ENCODE peak calls at places on chromosomes 13 and 19, in seven cellular contexts. X is T-cell; C is nephron progenitor cell; E is stimulated activated CD8-positive, alpha-beta memory T cell treated with anti-CD3 and anti-CD28 coated beads, Interleukin-7, amount 100 ng/mL, for 4 hours; F is mesendoderm; O is ovary; A is naive thymus-derived CD8-positive, alpha-beta T cell. S is an unnamed sample.

GRCh38 chr19:2933490-2933910 is 11.3 kb downstream of the ZNF77 start:
- DNase-seq in A (no peak), O (no peak), E (no peak), C (no peak), F (peak; percentile 18), X (no peak), S (no peak)

GRCh38 chr19:31461814-31462539 is 112.7 kb upstream of the TSHZ3 start:
- DNase-seq in O (no peak), E (no peak), X (no peak), A (no peak), C (no peak), F (peak; percentile 22), S (no peak)

GRCh38 chr19:4267101-4267900 is 11.8 kb upstream of the SHD start:
- DNase-seq in C (peak; percentile 80), O (peak; percentile 65), A (peak; percentile 58), F (peak; percentile 92), E (peak; percentile 30), X (peak; percentile 51), S (no peak)

GRCh38 chr19:6278740-6279619 is 795 bp downstream of the MLLT1 start:
- DNase-seq in X (no peak), O (peak; percentile 67), A (peak; percentile 28), F (no peak), C (no peak), E (no peak), S (no peak)

GRCh38 chr13:26184791-26185250 is 37.3 kb downstream of the RNF6 start:
- DNase-seq in O (peak; percentile 61), C (peak; percentile 58), F (peak; percentile 66), A (peak; percentile 67), X (peak; percentile 67), E (peak; percentile 51), S (peak; percentile 66)

GRCh38 chr13:31172001-31172400 is 10.3 kb upstream of the HSPH1 start:
- DNase-seq in X (no peak), A (no peak), O (no peak), F (no peak), C (no peak), E (no peak), S (no peak)

GRCh38 chr13:109700176-109700575 is 86.2 kb downstream of the IRS2 start:
- DNase-seq in C (peak; percentile 29), A (no peak), E (no peak), O (peak; percentile 67), F (peak; percentile 58), X (no peak), S (peak; percentile 80)

GRCh38 chr19:48351341-48351752 is 12.4 kb downstream of the TMEM143 start:
- DNase-seq in X (peak; percentile 70), E (peak; percentile 56), O (peak; percentile 60), F (peak; percentile 80), A (peak; percentile 68), C (peak; percentile 81), S (peak; percentile 39)

GRCh38 chr13:51844862-51845573 is at the start of gene TMEM272:
- DNase-seq in F (peak; percentile 67), X (peak; percentile 36), C (peak; percentile 79), A (peak; percentile 47), E (peak; percentile 34), O (peak; percentile 68), S (peak; percentile 33)

GRCh38 chr13:45292176-45292575 is 48.8 kb downstream of the TPT1 start:
- DNase-seq in F (no peak), X (no peak), C (no peak), E (no peak), O (no peak), A (no peak), S (no peak)

GRCh38 chr19:51784922-51785690 is 9.9 kb upstream of the FPR3 start:
- DNase-seq in E (peak; percentile 16), A (no peak), X (no peak), O (no peak), F (no peak), C (no peak), S (no peak)

GRCh38 chr19:55149078-55150003 is at the start of gene TNNT1:
- DNase-seq in X (no peak), F (peak; percentile 86), E (no peak), O (no peak), C (peak; percentile 56), A (no peak), S (no peak)

GRCh38 chr13:29511980-29512379 is 83.5 kb downstream of the SLC7A1 start:
- DNase-seq in A (no peak), C (no peak), F (no peak), X (no peak), E (no peak), O (peak; percentile 40), S (no peak)

GRCh38 chr13:80235131-80235530 is 105.8 kb downstream of the SPRY2 start:
- DNase-seq in F (no peak), O (no peak), A (no peak), X (no peak), E (no peak), C (peak; percentile 12), S (peak; percentile 44)

GRCh38 chr19:56765107-56765506 is 75.4 kb downstream of the PEG3 start:
- DNase-seq in O (peak; percentile 86), E (no peak), A (no peak), C (no peak), F (peak; percentile 64), X (peak; percentile 24), S (no peak)

GRCh38 chr19:17751103-17751911 is at the start of gene FCHO1:
- DNase-seq in E (peak; percentile 89), F (no peak), X (peak; percentile 85), C (no peak), A (peak; percentile 84), O (no peak), S (no peak)

GRCh38 chr13:84946144-84946543 is 853.1 kb downstream of the SLITRK6 start:
- DNase-seq in E (no peak), X (no peak), O (no peak), A (no peak), F (no peak), C (no peak), S (no peak)

GRCh38 chr19:45355910-45356309 is 14.5 kb downstream of the ERCC2 start:
- DNase-seq in F (no peak), C (no peak), A (no peak), O (no peak), X (no peak), E (no peak), S (no peak)

GRCh38 chr19:32233885-32234284 is 111.5 kb upstream of the ZNF507 start:
- DNase-seq in O (no peak), E (no peak), X (no peak), C (no peak), F (no peak), A (no peak), S (no peak)

GRCh38 chr19:11445141-11445540 is 9.7 kb downstream of the PRKCSH start:
- DNase-seq in A (no peak), C (no peak), F (no peak), E (no peak), O (no peak), X (no peak), S (no peak)

GRCh38 chr13:52600666-52601065 is 41.6 kb upstream of the HNRNPA1L2 start:
- DNase-seq in C (no peak), A (no peak), O (no peak), F (no peak), X (no peak), E (no peak), S (no peak)

GRCh38 chr19:3176715-3177501 is 1.7 kb upstream of the S1PR4 start:
- DNase-seq in C (no peak), F (peak; percentile 49), X (peak; percentile 53), E (peak; percentile 68), O (no peak), A (peak; percentile 53), S (no peak)

GRCh38 chr19:57664269-57665127 is 4.2 kb upstream of the ZSCAN4 start:
- DNase-seq in F (peak; percentile 59), A (no peak), O (peak; percentile 65), C (peak; percentile 82), E (no peak), X (no peak), S (no peak)

GRCh38 chr13:79645569-79645968 is 164.6 kb downstream of the NDFIP2 start:
- DNase-seq in E (no peak), F (no peak), X (no peak), C (no peak), O (no peak), A (no peak), S (peak; percentile 41)

GRCh38 chr13:58025821-58026220 is 394.3 kb downstream of the PCDH17 start:
- DNase-seq in X (no peak), O (no peak), F (peak; percentile 46), E (no peak), A (no peak), C (no peak), S (no peak)

GRCh38 chr13:20843177-20843576 is 59.4 kb downstream of the XPO4 start:
- DNase-seq in X (no peak), O (no peak), E (no peak), C (no peak), F (no peak), A (no peak), S (no peak)

GRCh38 chr13:52158629-52159158 is 703 bp downstream of the NEK3 start:
- DNase-seq in F (peak; percentile 31), O (no peak), C (no peak), X (no peak), E (no peak), A (no peak), S (no peak)

GRCh38 chr13:24148414-24149305 is 11.9 kb upstream of the SPATA13 start:
- DNase-seq in O (no peak), C (no peak), A (no peak), X (no peak), E (no peak), F (peak; percentile 99), S (no peak)

GRCh38 chr13:114134111-114134943 is 1.9 kb upstream of the RASA3 start:
- DNase-seq in F (no peak), O (no peak), X (no peak), E (no peak), C (peak; percentile 56), A (no peak), S (no peak)

GRCh38 chr19:6626764-6627163 is 35.8 kb upstream of the CD70 start:
- DNase-seq in A (no peak), C (no peak), F (peak; percentile 5), O (no peak), E (no peak), X (no peak), S (no peak)

GRCh38 chr13:113415032-113415431 is 38.3 kb downstream of the ADPRHL1 start:
- DNase-seq in O (no peak), F (no peak), A (no peak), E (no peak), C (no peak), X (no peak), S (no peak)

GRCh38 chr13:79448413-79448812 is 32.5 kb upstream of the NDFIP2 start:
- DNase-seq in C (no peak), A (no peak), X (no peak), E (no peak), O (no peak), F (peak; percentile 32), S (no peak)

GRCh38 chr19:29926801-29927200 is 15.2 kb upstream of the URI1 start:
- DNase-seq in O (no peak), X (no peak), C (no peak), F (no peak), A (no peak), E (no peak), S (no peak)

GRCh38 chr13:30292325-30292724 is 15.0 kb downstream of the KATNAL1 start:
- DNase-seq in C (no peak), F (no peak), X (no peak), O (no peak), A (no peak), E (no peak), S (no peak)

GRCh38 chr19:15454371-15454800 is 4.6 kb upstream of the WIZ start:
- DNase-seq in C (no peak), F (no peak), O (peak; percentile 55), E (no peak), A (no peak), X (no peak), S (no peak)

GRCh38 chr19:726993-727956 is 18.5 kb downstream of the PALM start:
- DNase-seq in O (no peak), A (no peak), E (no peak), F (no peak), X (no peak), C (no peak), S (no peak)

S was measured in NCI-H2081.